ENCODE peak calls at places on chromosomes 13 and 19, in seven cellular contexts. I is HS-5; Q is uterus; F is GM04503; X is EH; J is ovary; S is stimulated activated naive CD4-positive, alpha-beta T cell. B is an unnamed sample.

GRCh38 chr13:81929988-81930387 is 1589.1 kb upstream of the SPRY2 start:
- DNase-seq in I (peak), Q (no peak), F (no peak), X (peak), J (no peak), S (no peak), B (no peak)

GRCh38 chr19:41784337-41785239 is 11.8 kb upstream of the CEACAM3 start:
- DNase-seq in I (no peak), Q (no peak), F (no peak), X (no peak), J (no peak), S (no peak), B (no peak)

GRCh38 chr13:90412980-90413379 is 934.5 kb upstream of the MIR17HG start:
- DNase-seq in I (no peak), Q (no peak), F (no peak), X (no peak), J (no peak), S (no peak), B (no peak)

GRCh38 chr19:34145741-34146202 is 26.5 kb upstream of the LSM14A start:
- DNase-seq in I (peak), Q (peak), F (no peak), X (peak), J (peak), S (peak), B (peak)

GRCh38 chr19:10921199-10921879 is 7.1 kb downstream of the YIPF2 start:
- DNase-seq in I (no peak), Q (no peak), F (no peak), X (no peak), J (no peak), S (no peak), B (no peak)

GRCh38 chr13:109669234-109669612 is 117.2 kb downstream of the IRS2 start:
- DNase-seq in I (no peak), Q (no peak), F (no peak), X (no peak), J (no peak), S (no peak), B (no peak)

GRCh38 chr19:39093761-39094160 is 9.6 kb downstream of the ACP7 start:
- DNase-seq in I (peak), Q (no peak), F (peak), X (peak), J (no peak), S (no peak), B (no peak)

GRCh38 chr19:36103842-36104552 is 6.9 kb upstream of the OVOL3 start:
- DNase-seq in I (no peak), Q (no peak), F (no peak), X (peak), J (no peak), S (no peak), B (no peak)

GRCh38 chr13:108929532-108929931 is 300.1 kb downstream of the MYO16 start:
- DNase-seq in I (no peak), Q (no peak), F (no peak), X (no peak), J (no peak), S (no peak), B (no peak)

GRCh38 chr19:47899335-47899734 is 13.2 kb upstream of the SULT2A1 start:
- DNase-seq in I (no peak), Q (no peak), F (no peak), X (no peak), J (no peak), S (no peak), B (no peak)

GRCh38 chr13:54004026-54004699 is 975.5 kb downstream of the OLFM4 start:
- DNase-seq in I (no peak), Q (no peak), F (no peak), X (no peak), J (no peak), S (no peak), B (no peak)

GRCh38 chr13:98411617-98412310 is 165.1 kb downstream of the STK24 start:
- DNase-seq in I (no peak), Q (no peak), F (no peak), X (no peak), J (no peak), S (no peak), B (no peak)

GRCh38 chr19:58553799-58554493 is 959 bp downstream of the CHMP2A start:
- DNase-seq in I (no peak), Q (no peak), F (no peak), X (no peak), J (peak), S (no peak), B (no peak)

GRCh38 chr19:3324405-3324856 is 42.0 kb upstream of the NFIC start:
- DNase-seq in I (no peak), Q (no peak), F (no peak), X (peak), J (peak), S (peak), B (peak)

GRCh38 chr13:46288570-46289259 is 77.0 kb downstream of the LRRC63 start:
- DNase-seq in I (no peak), Q (no peak), F (no peak), X (peak), J (no peak), S (no peak), B (no peak)

GRCh38 chr13:113033498-113033897 is 64.5 kb downstream of the MCF2L start:
- DNase-seq in I (no peak), Q (no peak), F (no peak), X (no peak), J (no peak), S (no peak), B (no peak)

GRCh38 chr13:45823583-45823982 is 28.0 kb downstream of the SIAH3 start:
- DNase-seq in I (no peak), Q (no peak), F (no peak), X (no peak), J (no peak), S (no peak), B (no peak)

GRCh38 chr19:52734340-52734892 is 428 bp downstream of the ZNF611 start:
- DNase-seq in I (no peak), Q (peak), F (no peak), X (peak), J (peak), S (no peak), B (no peak)

GRCh38 chr19:28319918-28320317 is 893.0 kb downstream of the UQCRFS1 start:
- DNase-seq in I (no peak), Q (no peak), F (no peak), X (no peak), J (no peak), S (no peak), B (no peak)

GRCh38 chr19:4229179-4229931 is at the start of gene EBI3:
- DNase-seq in I (no peak), Q (no peak), F (no peak), X (peak), J (no peak), S (no peak), B (no peak)

GRCh38 chr19:40013991-40014390 is 17.1 kb downstream of the ZNF546 start:
- DNase-seq in I (no peak), Q (no peak), F (no peak), X (no peak), J (no peak), S (no peak), B (no peak)

GRCh38 chr19:51156710-51157109 is 14.6 kb downstream of the SIGLEC7 start:
- DNase-seq in I (no peak), Q (no peak), F (no peak), X (no peak), J (no peak), S (no peak), B (no peak)

GRCh38 chr13:111129465-111130110 is 14.5 kb downstream of the ARHGEF7 start:
- DNase-seq in I (no peak), Q (no peak), F (no peak), X (no peak), J (no peak), S (no peak), B (no peak)

GRCh38 chr13:48210178-48210577 is 22.8 kb upstream of the ITM2B start:
- DNase-seq in I (no peak), Q (no peak), F (peak), X (peak), J (no peak), S (no peak), B (no peak)

GRCh38 chr19:50551034-50551712 is 17.1 kb downstream of the LRRC4B start:
- DNase-seq in I (no peak), Q (no peak), F (no peak), X (no peak), J (no peak), S (no peak), B (no peak)

GRCh38 chr13:24159921-24160324 is 597 bp upstream of the SPATA13 start:
- DNase-seq in I (no peak), Q (no peak), F (no peak), X (no peak), J (peak), S (no peak), B (no peak)

GRCh38 chr13:70391678-70392077 is 283.4 kb upstream of the KLHL1 start:
- DNase-seq in I (no peak), Q (no peak), F (no peak), X (no peak), J (no peak), S (no peak), B (no peak)

GRCh38 chr13:47665041-47665440 is 336.0 kb downstream of the SUCLA2 start:
- DNase-seq in I (no peak), Q (no peak), F (no peak), X (no peak), J (no peak), S (no peak), B (no peak)

GRCh38 chr19:33388817-33389573 is 15.5 kb downstream of the CEBPG start:
- DNase-seq in I (no peak), Q (peak), F (no peak), X (no peak), J (peak), S (no peak), B (no peak)

GRCh38 chr13:113586661-113587479 is 2.3 kb downstream of the TFDP1 start:
- DNase-seq in I (no peak), Q (no peak), F (no peak), X (no peak), J (no peak), S (no peak), B (no peak)

GRCh38 chr19:48363500-48363809 is 285 bp downstream of the TMEM143 start:
- DNase-seq in I (no peak), Q (no peak), F (no peak), X (no peak), J (peak), S (no peak), B (peak)

GRCh38 chr19:34503546-34504272 is 22.2 kb downstream of the WTIP start:
- DNase-seq in I (no peak), Q (peak), F (no peak), X (no peak), J (no peak), S (no peak), B (no peak)

GRCh38 chr13:47798906-47799305 is 202.2 kb downstream of the SUCLA2 start:
- DNase-seq in I (no peak), Q (no peak), F (no peak), X (peak), J (no peak), S (no peak), B (no peak)

GRCh38 chr13:107296804-107297203 is 728.9 kb upstream of the ARGLU1 start:
- DNase-seq in I (no peak), Q (no peak), F (no peak), X (no peak), J (no peak), S (no peak), B (no peak)

GRCh38 chr19:38745316-38745715 is 1.0 kb upstream of the CAPN12 start:
- DNase-seq in I (no peak), Q (no peak), F (no peak), X (peak), J (no peak), S (no peak), B (no peak)

GRCh38 chr13:20054586-20054985 is 96.1 kb downstream of the ZMYM2 start:
- DNase-seq in I (no peak), Q (no peak), F (no peak), X (no peak), J (no peak), S (no peak), B (no peak)

B was measured in effector CD8-positive, alpha-beta T cell.